ENCODE peak calls at places on chromosomes 12 and 14, in nine cellular contexts. I is MCF 10A; G is GM20000; K is sigmoid colon; H is tibial artery; T is MM.1S; W is CD8-positive, alpha-beta T cell; Z is type B pancreatic cell; V is RWPE1. L is an unnamed sample.
A peak's percentile ranks its signal among the peaks of the same experiment; 100 is the strongest.

GRCh38 chr12:2282321-2282720 is 229.5 kb downstream of the CACNA1C start:
- DNase-seq in T (no peak), G (no peak), Z (no peak), K (no peak), V (no peak), W (no peak), H (peak; percentile 51), I (no peak), L (no peak)

GRCh38 chr12:6083606-6084005 is 40.9 kb downstream of the VWF start:
- DNase-seq in G (no peak), W (no peak), T (no peak), V (no peak), Z (no peak), K (peak; percentile 21), H (peak; percentile 40), I (no peak), L (no peak)

GRCh38 chr14:95061317-95062093 is 95.8 kb downstream of the DICER1 start:
- DNase-seq in H (no peak), I (no peak), G (no peak), V (no peak), T (no peak), K (peak; percentile 39), W (no peak), Z (no peak), L (no peak)

GRCh38 chr14:24938593-24938992 is 111.4 kb downstream of the STXBP6 start:
- DNase-seq in H (no peak), I (no peak), T (no peak), V (no peak), W (no peak), Z (no peak), K (no peak), G (no peak), L (no peak)

GRCh38 chr14:32669416-32669815 is 269.3 kb upstream of the NPAS3 start:
- DNase-seq in V (no peak), W (no peak), I (no peak), K (no peak), G (no peak), Z (no peak), T (no peak), H (no peak), L (no peak)

GRCh38 chr12:71721781-71722511 is 32.7 kb upstream of the RAB21 start:
- DNase-seq in V (no peak), G (no peak), Z (no peak), W (no peak), H (no peak), T (no peak), K (no peak), I (no peak), L (no peak)

GRCh38 chr14:56659964-56660551 is 80.5 kb downstream of the TMEM260 start:
- DNase-seq in Z (no peak), G (peak; percentile 49), I (peak; percentile 51), K (no peak), W (no peak), V (peak; percentile 63), H (no peak), T (peak; percentile 28), L (no peak)

GRCh38 chr12:129607756-129608155 is 296.1 kb downstream of the TMEM132D start:
- DNase-seq in V (no peak), W (no peak), T (no peak), K (no peak), H (no peak), Z (no peak), I (no peak), G (no peak), L (no peak)

GRCh38 chr12:8780389-8780788 is 42.0 kb upstream of the A2ML1 start:
- DNase-seq in Z (no peak), W (no peak), K (no peak), V (peak; percentile 17), T (peak; percentile 10), H (no peak), I (peak; percentile 26), G (peak; percentile 25), L (no peak)

GRCh38 chr12:42935756-42936155 is 346.2 kb upstream of the PRICKLE1 start:
- DNase-seq in G (no peak), K (no peak), V (peak; percentile 56), W (no peak), H (no peak), I (peak; percentile 38), Z (no peak), T (no peak), L (no peak)

GRCh38 chr14:98798099-98798498 is 473.9 kb downstream of the BCL11B start:
- DNase-seq in K (no peak), T (no peak), V (no peak), H (no peak), G (no peak), W (no peak), I (no peak), Z (no peak), L (no peak)

GRCh38 chr12:123141615-123142517 is 9.0 kb downstream of the PITPNM2 start:
- DNase-seq in T (no peak), Z (no peak), I (peak; percentile 76), G (no peak), H (peak; percentile 73), V (peak; percentile 39), W (no peak), K (peak; percentile 85), L (no peak)

GRCh38 chr14:35361141-35361480 is 43.4 kb downstream of the NFKBIA start:
- DNase-seq in Z (no peak), I (no peak), V (no peak), K (no peak), W (no peak), T (no peak), G (no peak), H (no peak), L (no peak)

GRCh38 chr14:88985654-88986053 is 161.2 kb downstream of the TTC8 start:
- DNase-seq in W (no peak), I (no peak), Z (no peak), V (no peak), K (no peak), T (no peak), G (no peak), H (no peak), L (no peak)

GRCh38 chr14:59483360-59483759 is 848 bp downstream of the L3HYPDH start:
- DNase-seq in G (no peak), V (peak; percentile 36), T (no peak), K (no peak), W (no peak), I (peak; percentile 50), Z (no peak), H (peak; percentile 72), L (no peak)

GRCh38 chr14:58100735-58101368 is 51.2 kb downstream of the ARMH4 start:
- DNase-seq in H (no peak), K (no peak), G (no peak), T (no peak), Z (no peak), W (no peak), I (peak; percentile 30), V (no peak), L (no peak)

GRCh38 chr12:117671734-117672133 is 297.1 kb downstream of the KSR2 start:
- DNase-seq in W (no peak), I (peak; percentile 52), T (no peak), K (no peak), G (peak; percentile 20), H (no peak), V (peak; percentile 29), Z (no peak), L (no peak)

GRCh38 chr12:33813536-33813935 is 208.8 kb upstream of the ALG10 start:
- DNase-seq in V (no peak), W (no peak), H (no peak), G (no peak), I (no peak), T (no peak), K (no peak), Z (no peak), L (no peak)

GRCh38 chr14:40058916-40059897 is 627.0 kb upstream of the FBXO33 start:
- DNase-seq in Z (no peak), I (peak; percentile 13), W (no peak), H (no peak), V (no peak), K (no peak), T (no peak), G (no peak), L (no peak)

GRCh38 chr12:27787559-27787958 is 7.5 kb upstream of the MANSC4 start:
- DNase-seq in I (no peak), T (no peak), H (no peak), Z (no peak), V (no peak), G (no peak), W (no peak), K (no peak), L (no peak)

DNA sequence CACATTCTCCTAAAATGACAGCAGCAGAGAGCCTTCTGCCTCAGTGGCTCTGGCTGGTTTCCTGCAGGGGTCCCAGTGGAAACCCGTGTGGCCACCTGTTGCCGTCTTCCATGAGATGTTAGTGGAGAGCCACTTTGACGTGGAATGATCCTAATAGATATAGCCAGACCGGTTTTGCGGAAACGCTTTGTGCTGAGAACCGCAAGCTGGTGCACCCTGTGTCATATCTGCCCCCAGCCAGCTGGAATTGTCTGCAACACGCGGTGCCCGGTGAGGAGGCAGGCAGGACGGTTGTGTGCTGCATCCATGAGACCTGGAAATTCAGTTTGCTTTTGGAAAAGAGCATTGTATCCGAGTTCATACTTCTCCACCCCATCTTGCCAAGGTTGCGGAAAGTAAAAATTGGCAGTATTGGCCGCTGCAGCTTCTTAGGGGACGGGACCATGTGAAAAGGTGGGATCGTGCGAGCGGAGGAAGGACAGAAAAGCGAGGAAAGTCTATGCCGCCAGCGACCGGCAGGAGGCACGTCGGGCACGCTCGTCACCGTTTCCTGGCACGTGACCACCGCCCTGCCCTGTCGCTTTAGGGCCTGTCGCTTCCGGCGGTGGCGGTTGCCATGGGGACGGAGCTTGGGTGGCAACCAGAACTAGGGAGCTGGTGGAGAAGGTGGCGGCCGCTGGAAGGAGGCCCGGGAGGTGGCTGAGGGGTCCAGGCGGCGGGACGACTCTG is at the start of gene CFAP251:
- DNase-seq in H (peak; percentile 97), W (peak; percentile 98), V (peak; percentile 59), Z (peak; percentile 85), K (peak; percentile 97), T (peak; percentile 84), G (peak; percentile 96), I (no peak), L (peak; percentile 99)
- TF ChIP-seq CTCF in H (peak; percentile 76), W (peak; percentile 61), V (peak; percentile 67), Z (peak; percentile 74), K (peak; percentile 78), T (peak; percentile 48), G (peak; percentile 50), I (no peak), L (peak; percentile 75)

GRCh38 chr14:46985529-46986137 is 334.1 kb upstream of the RPL10L start:
- DNase-seq in Z (no peak), I (no peak), W (no peak), K (no peak), V (no peak), T (no peak), H (no peak), G (no peak), L (no peak)
- TF ChIP-seq CTCF in Z (no peak), I (no peak), W (no peak), K (no peak), V (no peak), T (no peak), H (no peak), G (no peak), L (no peak)

GRCh38 chr12:25992026-25992782 is 33.7 kb downstream of the RASSF8 start:
- DNase-seq in I (peak; percentile 53), V (peak; percentile 8), H (no peak), G (no peak), W (no peak), K (no peak), Z (no peak), T (no peak), L (no peak)
- TF ChIP-seq CTCF in I (no peak), V (no peak), H (no peak), G (no peak), W (no peak), K (no peak), Z (no peak), T (no peak), L (no peak)

GRCh38 chr12:788288-788687 is 35.9 kb downstream of the WNK1 start:
- DNase-seq in W (no peak), I (no peak), K (no peak), G (no peak), T (no peak), H (no peak), Z (no peak), V (no peak), L (no peak)
- TF ChIP-seq CTCF in W (no peak), I (no peak), K (no peak), G (no peak), T (no peak), H (no peak), Z (no peak), V (no peak), L (no peak)

L was measured in CD14-positive monocyte.